ENCODE peak calls at places on chromosomes 12 and 14, in four cellular contexts. K is T-helper 2 cell, C is mammary epithelial cell, P is H7. F is an unnamed sample.

GRCh38 chr14:44463386-44464004 is 43.6 kb downstream of the FSCB start:
- DNase-seq in K (no peak), C (no peak), P (no peak), F (no peak)

GRCh38 chr12:51818567-51819300 is 29.8 kb downstream of the FIGNL2 start:
- DNase-seq in K (no peak), C (no peak), P (peak), F (no peak)

GRCh38 chr12:42140901-42141300 is 3.8 kb downstream of the GXYLT1 start:
- DNase-seq in K (no peak), C (peak), P (peak), F (peak)

GRCh38 chr12:120117961-120118709 is 1.6 kb upstream of the RAB35 start:
- DNase-seq in K (no peak), C (peak), P (peak), F (peak)

GRCh38 chr12:12333980-12334709 is 15.9 kb downstream of the MANSC1 start:
- DNase-seq in K (peak), C (peak), P (peak), F (peak)

GRCh38 chr12:129163461-129163860 is 310.2 kb downstream of the GLT1D1 start:
- DNase-seq in K (no peak), C (no peak), P (no peak), F (peak)

GRCh38 chr14:54001189-54001878 is 44.7 kb upstream of the BMP4 start:
- DNase-seq in K (no peak), C (no peak), P (peak), F (peak)

GRCh38 chr12:65532744-65533143 is 254.3 kb downstream of the MSRB3 start:
- DNase-seq in K (no peak), C (peak), P (no peak), F (peak)

GRCh38 chr12:34121360-34121759 is 99.1 kb downstream of the ALG10 start:
- DNase-seq in K (no peak), C (no peak), P (no peak), F (no peak)

GRCh38 chr12:69515394-69515793 is 45.2 kb downstream of the FRS2 start:
- DNase-seq in K (no peak), C (no peak), P (no peak), F (no peak)

GRCh38 chr14:84527706-84528105 is 1002.2 kb upstream of the FLRT2 start:
- DNase-seq in K (no peak), C (no peak), P (no peak), F (no peak)

GRCh38 chr14:79040742-79041249 is 870.6 kb downstream of the NRXN3 start:
- DNase-seq in K (no peak), C (peak), P (no peak), F (peak)

GRCh38 chr12:120831648-120832267 is 72.4 kb downstream of the SPPL3 start:
- DNase-seq in K (no peak), C (no peak), P (no peak), F (peak)

GRCh38 chr14:91202234-91202974 is 42.1 kb downstream of the GPR68 start:
- DNase-seq in K (no peak), C (no peak), P (no peak), F (no peak)

GRCh38 chr14:54730156-54730961 is 163.4 kb downstream of the SAMD4A start:
- DNase-seq in K (no peak), C (no peak), P (no peak), F (no peak)

GRCh38 chr14:26841920-26842741 is 244.3 kb upstream of the NOVA1 start:
- DNase-seq in K (no peak), C (peak), P (no peak), F (peak)

GRCh38 chr12:116955382-116956021 is 44.8 kb downstream of the FBXW8 start:
- DNase-seq in K (peak), C (peak), P (peak), F (peak)

GRCh38 chr12:54891717-54892478 is 37.6 kb downstream of the MUCL1 start:
- DNase-seq in K (no peak), C (no peak), P (no peak), F (no peak)

GRCh38 chr14:64841772-64842490 is 37.8 kb downstream of the SPTB start:
- DNase-seq in K (no peak), C (no peak), P (no peak), F (peak)

GRCh38 chr14:95609398-95609990 is 74.6 kb downstream of the GLRX5 start:
- DNase-seq in K (no peak), C (peak), P (peak), F (peak)

GRCh38 chr12:19192709-19193108 is 63.2 kb downstream of the PLEKHA5 start:
- DNase-seq in K (no peak), C (no peak), P (no peak), F (no peak)

GRCh38 chr14:56423591-56423991 is 156.0 kb upstream of the TMEM260 start:
- DNase-seq in K (no peak), C (no peak), P (no peak), F (no peak)

GRCh38 chr14:79643132-79643531 is 568.2 kb downstream of the DIO2 start:
- DNase-seq in K (no peak), C (no peak), P (no peak), F (no peak)

GRCh38 chr12:39010406-39010805 is 105.0 kb upstream of the CPNE8 start:
- DNase-seq in K (no peak), C (no peak), P (no peak), F (no peak)

GRCh38 chr12:113065126-113066007 is 8.8 kb downstream of the DTX1 start:
- DNase-seq in K (no peak), C (no peak), P (peak), F (peak)

GRCh38 chr12:22802883-22803640 is 178.1 kb downstream of the ETNK1 start:
- DNase-seq in K (no peak), C (no peak), P (no peak), F (peak)

GRCh38 chr14:54840336-54840735 is 62.3 kb downstream of the GCH1 start:
- DNase-seq in K (no peak), C (no peak), P (no peak), F (no peak)

GRCh38 chr14:89443002-89443660 is 26.1 kb upstream of the FOXN3 start:
- DNase-seq in K (no peak), C (no peak), P (no peak), F (peak)

GRCh38 chr14:72513994-72514659 is 379.8 kb downstream of the DPF3 start:
- DNase-seq in K (no peak), C (peak), P (peak), F (peak)